ENCODE peak calls at places on chromosomes 16 and 17, in eight cellular contexts. D is kidney epithelial cell, L is neural progenitor cell, V is cardiac fibroblast, O is esophagus squamous epithelium, Y is Caco-2, N is foreskin fibroblast, S is testis. E is an unnamed sample.

GRCh38 chr17:73719588-73720071 is 75.4 kb upstream of the SDK2 start:
- DNase-seq in V (no peak), Y (no peak), L (peak), S (peak), D (no peak), N (no peak), O (no peak), E (no peak)

GRCh38 chr16:9077001-9077809 is 14.2 kb upstream of the HAPSTR1 start:
- DNase-seq in L (no peak), N (peak), S (no peak), Y (no peak), D (peak), O (no peak), V (no peak), E (peak)

GRCh38 chr16:14388243-14388642 is 241.8 kb downstream of the PARN start:
- DNase-seq in D (no peak), O (no peak), S (no peak), V (no peak), L (no peak), Y (no peak), N (no peak), E (no peak)

GRCh38 chr17:61452301-61453290 is at the start of gene TBX4:
- DNase-seq in V (no peak), S (no peak), Y (no peak), N (no peak), O (no peak), D (no peak), L (peak), E (no peak)

GRCh38 chr17:46948544-46948943 is 25.6 kb downstream of the GOSR2 start:
- DNase-seq in V (no peak), N (no peak), S (no peak), Y (no peak), D (no peak), L (no peak), O (no peak), E (no peak)

GRCh38 chr16:68227850-68228553 is 7.9 kb downstream of the ESRP2 start:
- DNase-seq in O (no peak), N (no peak), S (peak), D (no peak), V (no peak), L (no peak), Y (no peak), E (no peak)

GRCh38 chr16:23354246-23354645 is 52.1 kb downstream of the SCNN1B start:
- DNase-seq in Y (no peak), S (no peak), N (no peak), O (no peak), V (no peak), D (no peak), L (no peak), E (no peak)

GRCh38 chr16:66127459-66128362 is 238.8 kb upstream of the CDH5 start:
- DNase-seq in S (peak), Y (no peak), O (no peak), D (no peak), N (no peak), V (peak), L (peak), E (no peak)

GRCh38 chr17:12231027-12231682 is 210.5 kb downstream of the MAP2K4 start:
- DNase-seq in S (no peak), O (no peak), V (no peak), Y (no peak), L (no peak), D (no peak), N (no peak), E (peak)

GRCh38 chr16:27779719-27780161 is 229.8 kb downstream of the KATNIP start:
- DNase-seq in V (peak), N (peak), S (peak), O (no peak), D (no peak), L (peak), Y (peak), E (peak)

GRCh38 chr17:75843577-75844529 is at the start of gene UNC13D:
- DNase-seq in N (no peak), L (no peak), S (peak), Y (no peak), O (no peak), V (no peak), D (no peak), E (no peak)

GRCh38 chr16:21071741-21072140 is 78.9 kb downstream of the DNAH3 start:
- DNase-seq in O (no peak), D (no peak), N (no peak), L (no peak), S (no peak), V (no peak), Y (no peak), E (no peak)

GRCh38 chr17:48671697-48672171 is 45.6 kb upstream of the HOXB9 start:
- DNase-seq in O (no peak), S (peak), V (peak), L (peak), D (peak), N (peak), Y (peak), E (peak)

GRCh38 chr16:88911148-88911945 is 44.9 kb upstream of the PABPN1L start:
- DNase-seq in S (no peak), N (no peak), O (no peak), L (no peak), Y (no peak), D (no peak), V (no peak), E (no peak)

GRCh38 chr17:28255616-28256015 is 63.4 kb upstream of the TMEM97 start:
- DNase-seq in L (no peak), Y (no peak), S (no peak), O (no peak), D (no peak), V (no peak), N (no peak), E (no peak)

GRCh38 chr17:12659500-12659899 is 6.2 kb upstream of the MYOCD start:
- DNase-seq in O (no peak), Y (no peak), L (no peak), N (no peak), D (peak), V (no peak), S (no peak), E (peak)

GRCh38 chr16:72380283-72380682 is 208.3 kb upstream of the PMFBP1 start:
- DNase-seq in S (no peak), Y (no peak), O (no peak), L (peak), D (no peak), N (no peak), V (peak), E (no peak)

GRCh38 chr17:6374761-6375312 is 60.1 kb downstream of the AIPL1 start:
- DNase-seq in O (no peak), L (peak), Y (no peak), S (no peak), N (peak), D (peak), V (peak), E (peak)

GRCh38 chr16:89133457-89134127 is 38.0 kb upstream of the CDH15 start:
- DNase-seq in V (no peak), N (no peak), O (no peak), Y (no peak), L (no peak), D (no peak), S (no peak), E (no peak)

GRCh38 chr17:78991906-78992532 is 12.3 kb upstream of the LGALS3BP start:
- DNase-seq in S (no peak), D (no peak), Y (peak), O (no peak), L (no peak), N (no peak), V (no peak), E (no peak)

GRCh38 chr17:82881900-82882714 is 42.3 kb upstream of the ZNF750 start:
- DNase-seq in O (no peak), S (peak), L (no peak), N (no peak), Y (peak), V (no peak), D (no peak), E (peak)

GRCh38 chr17:33266116-33266515 is 27.0 kb downstream of the ASIC2 start:
- DNase-seq in V (no peak), Y (no peak), N (no peak), S (no peak), O (no peak), L (no peak), D (no peak), E (peak)

GRCh38 chr17:78538033-78538776 is 39.0 kb downstream of the DNAH17 start:
- DNase-seq in Y (no peak), N (no peak), V (no peak), L (peak), D (no peak), O (no peak), S (no peak), E (no peak)

GRCh38 chr17:45318561-45319230 is 1.9 kb upstream of the MAP3K14 start:
- DNase-seq in O (no peak), S (no peak), Y (no peak), N (no peak), V (no peak), D (no peak), L (no peak), E (no peak)

GRCh38 chr16:26344976-26345375 is 653.2 kb downstream of the HS3ST4 start:
- DNase-seq in N (no peak), Y (no peak), S (no peak), V (no peak), O (no peak), D (no peak), L (no peak), E (no peak)

GRCh38 chr16:77660311-77660710 is 62.0 kb upstream of the NUDT7 start:
- DNase-seq in D (peak), S (no peak), O (no peak), N (no peak), L (peak), V (peak), Y (no peak), E (peak)

GRCh38 chr16:2598133-2598641 is 60.4 kb downstream of the PDPK1 start:
- DNase-seq in S (no peak), L (no peak), O (no peak), V (no peak), Y (no peak), N (no peak), D (no peak), E (no peak)

GRCh38 chr16:57485091-57485915 is 990 bp downstream of the DOK4 start:
- DNase-seq in D (no peak), V (no peak), O (no peak), Y (peak), L (no peak), S (no peak), N (no peak), E (peak)

GRCh38 chr17:4364622-4365041 is 1.8 kb downstream of the UBE2G1 start:
- DNase-seq in V (no peak), N (no peak), Y (no peak), D (no peak), L (no peak), O (no peak), S (no peak), E (no peak)

GRCh38 chr16:77700846-77701245 is 21.5 kb upstream of the NUDT7 start:
- DNase-seq in D (no peak), S (no peak), Y (no peak), O (no peak), L (no peak), N (no peak), V (no peak), E (no peak)

GRCh38 chr16:24906199-24906808 is 60.5 kb downstream of the SLC5A11 start:
- DNase-seq in L (no peak), Y (no peak), O (no peak), S (no peak), V (peak), D (no peak), N (peak), E (peak)

GRCh38 chr17:10117085-10117484 is 81.3 kb downstream of the GAS7 start:
- DNase-seq in Y (no peak), N (no peak), L (no peak), O (no peak), V (no peak), D (no peak), S (no peak), E (no peak)

GRCh38 chr17:59074494-59074893 is 32.2 kb downstream of the TRIM37 start:
- DNase-seq in D (no peak), O (no peak), Y (no peak), N (peak), V (peak), L (no peak), S (no peak), E (peak)

GRCh38 chr16:70160388-70160787 is 13.2 kb upstream of the CLEC18C start:
- DNase-seq in L (no peak), D (no peak), V (no peak), Y (no peak), O (no peak), N (no peak), S (peak), E (no peak)

GRCh38 chr16:70157105-70157476 is 16.5 kb upstream of the CLEC18C start:
- DNase-seq in N (no peak), D (no peak), S (peak), O (no peak), V (no peak), Y (no peak), L (no peak), E (no peak)

GRCh38 chr16:70159355-70160348 is 13.9 kb upstream of the CLEC18C start:
- DNase-seq in S (peak), V (no peak), D (no peak), L (no peak), O (no peak), Y (no peak), N (no peak), E (no peak)

GRCh38 chr16:70157477-70158260 is 15.9 kb upstream of the CLEC18C start:
- DNase-seq in D (no peak), S (peak), V (no peak), Y (no peak), N (no peak), O (no peak), L (no peak), E (no peak)

DNA sequence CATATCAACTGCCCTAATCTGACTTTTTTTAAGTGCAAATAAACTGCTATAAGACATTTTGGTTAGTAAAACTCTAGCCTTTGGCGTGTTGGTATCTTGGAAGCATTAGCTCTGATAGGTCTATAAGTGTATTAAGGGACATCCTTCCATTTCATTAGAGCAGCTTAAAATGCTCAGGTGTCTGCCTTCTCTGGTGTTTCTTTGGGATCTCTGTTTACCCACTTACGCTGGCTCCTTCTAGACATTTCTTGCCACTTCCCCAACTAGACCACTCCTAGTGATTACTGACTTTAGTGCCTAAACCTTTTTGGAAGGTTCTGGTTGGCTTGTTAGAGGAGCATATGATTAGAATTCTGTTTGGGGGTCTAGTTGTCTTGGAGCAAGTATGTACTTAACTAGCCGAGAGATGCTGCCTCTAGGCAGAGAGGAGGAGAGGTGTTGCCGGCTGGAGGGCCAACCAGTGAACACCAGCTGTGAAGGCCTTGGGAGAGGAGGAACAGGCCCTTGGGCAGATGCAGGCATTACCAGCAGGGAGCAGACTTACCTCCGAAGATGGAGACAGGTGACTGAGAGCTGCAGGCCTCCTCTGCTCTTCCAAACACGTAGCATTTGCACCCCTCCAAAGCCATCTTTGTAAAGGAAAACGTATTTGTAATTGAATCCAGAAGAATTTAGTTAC is 15.2 kb upstream of the CLEC18C start:
- DNase-seq in O (no peak), S (peak), L (no peak), V (no peak), D (no peak), Y (no peak), N (no peak), E (no peak)
- TF ChIP-seq CTCF in O (no peak), S (no peak), L (no peak), V (no peak), D (peak), Y (no peak), N (no peak), E (peak)

GRCh38 chr17:81713556-81714411 is 1.7 kb downstream of the SLC25A10 start:
- DNase-seq in Y (no peak), L (peak), S (peak), D (no peak), V (no peak), O (no peak), N (no peak), E (no peak)
- H3K4me3 ChIP-seq in Y (peak), L (peak), S (no peak), D (peak), V (no peak), O (peak), N (peak), E (no peak)

GRCh38 chr17:80254396-80255241 is 6.0 kb upstream of the RNF213 start:
- DNase-seq in D (peak), Y (peak), L (no peak), O (no peak), V (peak), S (no peak), N (peak), E (peak)
- TF ChIP-seq CTCF in D (no peak), Y (no peak), L (no peak), O (no peak), V (no peak), S (no peak), N (no peak), E (no peak)

GRCh38 chr16:84026601-84027000 is 16.0 kb downstream of the SLC38A8 start:
- DNase-seq in L (peak), V (no peak), O (no peak), N (no peak), D (no peak), S (no peak), Y (no peak), E (no peak)
- H3K4me3 ChIP-seq in L (no peak), V (no peak), O (no peak), N (no peak), D (no peak), S (no peak), Y (no peak), E (no peak)

DNA sequence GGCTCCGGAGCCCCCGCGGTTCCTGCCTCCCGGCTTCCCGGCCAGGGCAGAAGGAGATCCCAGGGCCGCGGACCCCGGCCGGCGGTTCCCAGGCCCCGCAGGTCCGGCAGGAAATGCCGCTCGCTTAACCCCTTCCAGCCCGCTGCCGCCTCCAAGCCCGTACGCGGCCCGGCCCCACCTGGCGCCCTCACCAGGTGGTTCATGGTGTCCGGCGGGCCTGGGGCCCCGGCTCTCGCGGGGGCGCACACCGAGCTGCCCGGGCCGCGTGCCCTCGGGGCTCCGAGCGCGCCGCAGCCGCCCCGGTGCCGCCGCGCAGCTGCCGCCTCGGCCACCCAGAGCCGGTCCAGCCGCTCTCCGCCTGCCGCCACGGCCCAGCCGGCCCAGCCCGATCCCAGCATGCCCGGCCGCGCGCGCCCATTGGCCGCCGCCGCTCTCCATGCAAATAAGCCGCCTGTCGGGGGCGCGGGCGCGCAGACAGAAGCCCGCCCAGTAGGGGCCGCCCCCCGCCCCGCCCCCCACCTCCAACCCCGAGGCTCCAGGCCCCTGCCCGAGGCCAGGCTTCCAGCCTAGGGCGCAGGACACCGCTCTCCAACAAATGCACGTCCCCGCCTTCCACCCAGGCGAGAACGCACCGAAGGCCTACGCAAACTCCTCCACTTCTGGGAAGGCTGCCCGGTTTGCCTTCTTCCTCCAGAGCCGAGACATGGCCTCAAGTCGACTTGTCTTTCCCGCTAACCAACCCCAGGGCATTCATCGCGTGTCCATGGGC is at the start of gene BCAR1:
- DNase-seq in S (peak), V (peak), O (no peak), D (no peak), N (peak), L (peak), Y (peak), E (peak)
- TF ChIP-seq CTCF in S (no peak), V (no peak), O (no peak), D (no peak), N (no peak), L (peak), Y (no peak), E (no peak)

GRCh38 chr17:68640601-68641000 is 39.4 kb upstream of the FAM20A start:
- DNase-seq in Y (no peak), L (no peak), N (no peak), D (no peak), O (no peak), S (no peak), V (peak), E (no peak)
- H3K4me3 ChIP-seq in Y (no peak), L (no peak), N (no peak), D (no peak), O (no peak), S (no peak), V (no peak), E (no peak)

GRCh38 chr16:680967-681745 is 946 bp downstream of the STUB1 start:
- DNase-seq in V (peak), D (no peak), L (peak), O (no peak), Y (no peak), N (peak), S (peak), E (peak)
- TF ChIP-seq CTCF in V (no peak), D (no peak), L (peak), O (no peak), Y (no peak), N (no peak), S (no peak), E (no peak)

E was measured in AG10803.